ENCODE peak calls at places on chromosomes 6 and 20, in six cellular contexts. Z is AML-193; Q is activated naive CD4-positive, alpha-beta T cell; I is posterior cingulate gyrus; J is NCI-H510A treated with DMSO at 0.1 percent for 48 hours; M is NCI-H2081. B is an unnamed sample.

GRCh38 chr20:47382746-47383145 is 26.2 kb upstream of the ZMYND8 start:
- DNase-seq in Z (no peak), M (no peak), J (no peak), Q (no peak), I (no peak), B (no peak)

GRCh38 chr6:113774122-113774835 is 82.9 kb upstream of the MARCKS start:
- DNase-seq in J (no peak), Z (peak), Q (no peak), I (no peak), M (no peak), B (no peak)

GRCh38 chr6:29653452-29654038 is 3.3 kb upstream of the MOG start:
- DNase-seq in M (peak), J (peak), Z (peak), Q (peak), I (peak), B (no peak)

GRCh38 chr6:133804263-133804662 is 84.7 kb upstream of the TCF21 start:
- DNase-seq in M (no peak), I (no peak), Q (no peak), J (no peak), Z (no peak), B (no peak)

GRCh38 chr6:3228791-3229565 is 1.5 kb upstream of the TUBB2B start:
- DNase-seq in M (peak), J (peak), Z (no peak), Q (peak), I (peak), B (no peak)

GRCh38 chr6:43578748-43579147 is 2.8 kb downstream of the POLH start:
- DNase-seq in Z (no peak), I (no peak), M (no peak), J (no peak), Q (no peak), B (no peak)

GRCh38 chr6:108961985-108962384 is 113.8 kb downstream of the ARMC2 start:
- DNase-seq in Z (no peak), J (no peak), I (no peak), M (no peak), Q (no peak), B (no peak)

GRCh38 chr20:7673841-7674240 is 266.4 kb downstream of the HAO1 start:
- DNase-seq in I (no peak), Z (no peak), J (no peak), M (no peak), Q (no peak), B (no peak)

GRCh38 chr6:117907600-117908245 is 659 bp downstream of the SLC35F1 start:
- DNase-seq in M (peak), I (peak), Q (no peak), J (peak), Z (no peak), B (no peak)

GRCh38 chr20:51456511-51457280 is 85.8 kb downstream of the NFATC2 start:
- DNase-seq in M (peak), I (peak), Z (no peak), J (peak), Q (no peak), B (no peak)

GRCh38 chr20:61932711-61933480 is 132.8 kb downstream of the TAF4 start:
- DNase-seq in Q (no peak), Z (no peak), I (peak), J (no peak), M (no peak), B (no peak)

GRCh38 chr6:63307581-63308246 is 12.1 kb downstream of the LGSN start:
- DNase-seq in J (peak), Q (no peak), I (no peak), Z (peak), M (peak), B (no peak)

GRCh38 chr20:17525650-17526049 is 5.5 kb downstream of the BFSP1 start:
- DNase-seq in I (peak), Q (no peak), J (peak), M (no peak), Z (no peak), B (no peak)

GRCh38 chr6:121093928-121094327 is 240.4 kb downstream of the TBC1D32 start:
- DNase-seq in Q (no peak), J (no peak), Z (no peak), M (no peak), I (no peak), B (no peak)

GRCh38 chr6:43669050-43669921 is 18.3 kb downstream of the MRPS18A start:
- DNase-seq in Z (no peak), Q (no peak), J (no peak), I (peak), M (no peak), B (no peak)

GRCh38 chr6:70103798-70104197 is 199.1 kb downstream of the COL9A1 start:
- DNase-seq in Z (peak), M (no peak), I (no peak), Q (no peak), J (no peak), B (no peak)

GRCh38 chr6:99079058-99079457 is 131.3 kb upstream of the FBXL4 start:
- DNase-seq in I (no peak), Z (no peak), J (no peak), M (no peak), Q (no peak), B (no peak)

GRCh38 chr20:58072695-58073671 is 155.5 kb downstream of the ANKRD60 start:
- DNase-seq in J (no peak), Z (no peak), M (no peak), I (no peak), Q (no peak), B (no peak)

GRCh38 chr6:52227495-52227894 is 16.8 kb downstream of the IL17F start:
- DNase-seq in I (no peak), J (no peak), M (no peak), Q (no peak), Z (no peak), B (no peak)

GRCh38 chr6:170090561-170090960 is 200.3 kb downstream of the DLL1 start:
- DNase-seq in M (no peak), Q (no peak), J (no peak), I (peak), Z (no peak), B (no peak)

GRCh38 chr6:129643968-129644367 is 66.0 kb downstream of the ARHGAP18 start:
- DNase-seq in I (no peak), J (no peak), Q (no peak), Z (no peak), M (no peak), B (no peak)

GRCh38 chr6:18388942-18389341 is 1.8 kb downstream of the RNF144B start:
- DNase-seq in J (no peak), Z (no peak), I (no peak), Q (no peak), M (no peak), B (no peak)

GRCh38 chr6:66731310-66731709 is 1024.3 kb upstream of the EYS start:
- DNase-seq in J (no peak), I (no peak), Q (no peak), Z (no peak), M (no peak), B (no peak)

GRCh38 chr20:48153523-48153922 is 368.2 kb upstream of the SULF2 start:
- DNase-seq in Q (no peak), Z (no peak), I (peak), J (no peak), M (no peak), B (no peak)

GRCh38 chr6:121867095-121867494 is 431.6 kb downstream of the GJA1 start:
- DNase-seq in Q (no peak), M (no peak), J (no peak), I (no peak), Z (no peak), B (no peak)

GRCh38 chr20:48283470-48284110 is 498.3 kb upstream of the SULF2 start:
- DNase-seq in I (peak), M (no peak), Z (no peak), Q (no peak), J (no peak), B (no peak)

B was measured in cortex of kidney.